ENCODE peak calls at places on chromosomes 3 and 15, in eight cellular contexts. One of them, this sample, is unnamed. For H3K4me1, the result is how much of the 10 kb centered on the place peaks cover.

GRCh38 chr15:52163321-52164190 is 27.6 kb downstream of the GNB5 start:
- DNase-seq in kidney: no peak
- DNase-seq in tibial artery: no peak
- DNase-seq in IMR-90: no peak
- DNase-seq in psoas muscle: no peak
- DNase-seq in CD8-positive, alpha-beta memory T cell: no peak
- DNase-seq in Peyer's patch: no peak
- DNase-seq in pancreas: no peak
- DNase-seq in this sample: no peak

GRCh38 chr15:89912674-89913396 is at the start of gene ARPIN:
- DNase-seq in kidney: peak
- DNase-seq in tibial artery: peak
- DNase-seq in IMR-90: peak
- DNase-seq in psoas muscle: peak
- DNase-seq in CD8-positive, alpha-beta memory T cell: no peak
- DNase-seq in Peyer's patch: no peak
- DNase-seq in pancreas: peak
- DNase-seq in this sample: peak

GRCh38 chr3:151012753-151013152 is 40.2 kb upstream of the CLRN1 start:
- DNase-seq in kidney: no peak
- DNase-seq in tibial artery: no peak
- DNase-seq in IMR-90: no peak
- DNase-seq in psoas muscle: no peak
- DNase-seq in CD8-positive, alpha-beta memory T cell: no peak
- DNase-seq in Peyer's patch: no peak
- DNase-seq in pancreas: no peak
- DNase-seq in this sample: no peak

GRCh38 chr3:36908647-36909180 is 36.1 kb downstream of the TRANK1 start:
- DNase-seq in kidney: no peak
- DNase-seq in tibial artery: no peak
- DNase-seq in IMR-90: no peak
- DNase-seq in psoas muscle: no peak
- DNase-seq in CD8-positive, alpha-beta memory T cell: no peak
- DNase-seq in Peyer's patch: no peak
- DNase-seq in pancreas: no peak
- DNase-seq in this sample: no peak

GRCh38 chr3:127518456-127519081 is 72.0 kb downstream of the TPRA1 start:
- DNase-seq in kidney: no peak
- DNase-seq in tibial artery: no peak
- DNase-seq in IMR-90: no peak
- DNase-seq in psoas muscle: no peak
- DNase-seq in CD8-positive, alpha-beta memory T cell: no peak
- DNase-seq in Peyer's patch: no peak
- DNase-seq in pancreas: no peak
- DNase-seq in this sample: no peak

GRCh38 chr3:1533763-1534162 is 440.9 kb downstream of the CNTN6 start:
- DNase-seq in kidney: no peak
- DNase-seq in tibial artery: no peak
- DNase-seq in IMR-90: no peak
- DNase-seq in psoas muscle: no peak
- DNase-seq in CD8-positive, alpha-beta memory T cell: no peak
- DNase-seq in Peyer's patch: no peak
- DNase-seq in pancreas: no peak
- DNase-seq in this sample: no peak

GRCh38 chr3:148269816-148270215 is 427.9 kb upstream of the AGTR1 start:
- DNase-seq in kidney: no peak
- DNase-seq in tibial artery: no peak
- DNase-seq in IMR-90: peak
- DNase-seq in psoas muscle: no peak
- DNase-seq in CD8-positive, alpha-beta memory T cell: no peak
- DNase-seq in Peyer's patch: no peak
- DNase-seq in pancreas: no peak
- DNase-seq in this sample: no peak

GRCh38 chr3:127853681-127854080 is 31.4 kb upstream of the MGLL start:
- DNase-seq in kidney: no peak
- DNase-seq in tibial artery: no peak
- DNase-seq in IMR-90: no peak
- DNase-seq in psoas muscle: no peak
- DNase-seq in CD8-positive, alpha-beta memory T cell: no peak
- DNase-seq in Peyer's patch: no peak
- DNase-seq in pancreas: peak
- DNase-seq in this sample: no peak

GRCh38 chr3:43621406-43621973 is 321 bp downstream of the ANO10 start:
- DNase-seq in kidney: no peak
- DNase-seq in tibial artery: no peak
- DNase-seq in IMR-90: no peak
- DNase-seq in psoas muscle: peak
- DNase-seq in CD8-positive, alpha-beta memory T cell: no peak
- DNase-seq in Peyer's patch: peak
- DNase-seq in pancreas: no peak
- DNase-seq in this sample: peak

GRCh38 chr3:5022187-5022965 is 43.1 kb downstream of the BHLHE40 start:
- DNase-seq in kidney: no peak
- DNase-seq in tibial artery: no peak
- DNase-seq in IMR-90: peak
- DNase-seq in psoas muscle: no peak
- DNase-seq in CD8-positive, alpha-beta memory T cell: no peak
- DNase-seq in Peyer's patch: no peak
- DNase-seq in pancreas: no peak
- DNase-seq in this sample: no peak

GRCh38 chr3:189941679-189942078 is 179.0 kb downstream of the P3H2 start:
- DNase-seq in kidney: no peak
- DNase-seq in tibial artery: no peak
- DNase-seq in IMR-90: peak
- DNase-seq in psoas muscle: no peak
- DNase-seq in CD8-positive, alpha-beta memory T cell: no peak
- DNase-seq in Peyer's patch: no peak
- DNase-seq in pancreas: peak
- DNase-seq in this sample: no peak

GRCh38 chr15:101641134-101641764 is 10.9 kb downstream of the TM2D3 start:
- DNase-seq in kidney: no peak
- DNase-seq in tibial artery: peak
- DNase-seq in IMR-90: peak
- DNase-seq in psoas muscle: peak
- DNase-seq in CD8-positive, alpha-beta memory T cell: peak
- DNase-seq in Peyer's patch: peak
- DNase-seq in pancreas: peak
- DNase-seq in this sample: peak

GRCh38 chr15:57375827-57376694 is at the start of gene CGNL1:
- DNase-seq in kidney: peak
- DNase-seq in tibial artery: peak
- DNase-seq in IMR-90: no peak
- DNase-seq in psoas muscle: peak
- DNase-seq in CD8-positive, alpha-beta memory T cell: no peak
- DNase-seq in Peyer's patch: no peak
- DNase-seq in pancreas: peak
- DNase-seq in this sample: peak

GRCh38 chr3:186218423-186218822 is 109.5 kb upstream of the ETV5 start:
- DNase-seq in kidney: no peak
- DNase-seq in tibial artery: no peak
- DNase-seq in IMR-90: no peak
- DNase-seq in psoas muscle: no peak
- DNase-seq in CD8-positive, alpha-beta memory T cell: no peak
- DNase-seq in Peyer's patch: no peak
- DNase-seq in pancreas: no peak
- DNase-seq in this sample: no peak

GRCh38 chr15:89083246-89083645 is 5.0 kb upstream of the ABHD2 start:
- DNase-seq in kidney: no peak
- DNase-seq in tibial artery: no peak
- DNase-seq in IMR-90: no peak
- DNase-seq in psoas muscle: no peak
- DNase-seq in CD8-positive, alpha-beta memory T cell: no peak
- DNase-seq in Peyer's patch: no peak
- DNase-seq in pancreas: no peak
- DNase-seq in this sample: no peak

GRCh38 chr15:78050851-78051250 is 26.7 kb downstream of the TBC1D2B start:
- DNase-seq in kidney: no peak
- DNase-seq in tibial artery: peak
- DNase-seq in IMR-90: no peak
- DNase-seq in psoas muscle: no peak
- DNase-seq in CD8-positive, alpha-beta memory T cell: no peak
- DNase-seq in Peyer's patch: no peak
- DNase-seq in pancreas: no peak
- DNase-seq in this sample: no peak

GRCh38 chr15:29268706-29269484 is 727 bp downstream of the NSMCE3 start:
- DNase-seq in kidney: peak
- DNase-seq in tibial artery: peak
- DNase-seq in IMR-90: peak
- DNase-seq in psoas muscle: peak
- DNase-seq in CD8-positive, alpha-beta memory T cell: peak
- DNase-seq in Peyer's patch: peak
- DNase-seq in pancreas: peak
- DNase-seq in this sample: peak

GRCh38 chr3:50122071-50122470 is 33.1 kb upstream of the SEMA3F start:
- DNase-seq in kidney: peak
- DNase-seq in tibial artery: no peak
- DNase-seq in IMR-90: no peak
- DNase-seq in psoas muscle: no peak
- DNase-seq in CD8-positive, alpha-beta memory T cell: no peak
- DNase-seq in Peyer's patch: no peak
- DNase-seq in pancreas: no peak
- DNase-seq in this sample: no peak

GRCh38 chr3:128991355-128991895 is 2.5 kb downstream of the CFAP92 start:
- DNase-seq in kidney: no peak
- DNase-seq in tibial artery: no peak
- DNase-seq in IMR-90: no peak
- DNase-seq in psoas muscle: no peak
- DNase-seq in CD8-positive, alpha-beta memory T cell: no peak
- DNase-seq in Peyer's patch: no peak
- DNase-seq in pancreas: no peak
- DNase-seq in this sample: no peak

GRCh38 chr15:74203914-74204431 is 1.4 kb upstream of the STRA6 start:
- DNase-seq in kidney: peak
- DNase-seq in tibial artery: peak
- DNase-seq in IMR-90: peak
- DNase-seq in psoas muscle: no peak
- DNase-seq in CD8-positive, alpha-beta memory T cell: no peak
- DNase-seq in Peyer's patch: no peak
- DNase-seq in pancreas: no peak
- DNase-seq in this sample: peak

GRCh38 chr3:163936557-163936956 is 1141.7 kb downstream of the SI start:
- DNase-seq in kidney: no peak
- DNase-seq in tibial artery: no peak
- DNase-seq in IMR-90: no peak
- DNase-seq in psoas muscle: no peak
- DNase-seq in CD8-positive, alpha-beta memory T cell: no peak
- DNase-seq in Peyer's patch: no peak
- DNase-seq in pancreas: no peak
- DNase-seq in this sample: no peak

GRCh38 chr3:163943664-163944063 is 1134.6 kb downstream of the SI start:
- DNase-seq in kidney: no peak
- DNase-seq in tibial artery: no peak
- DNase-seq in IMR-90: no peak
- DNase-seq in psoas muscle: no peak
- DNase-seq in CD8-positive, alpha-beta memory T cell: no peak
- DNase-seq in Peyer's patch: no peak
- DNase-seq in pancreas: no peak
- DNase-seq in this sample: no peak

GRCh38 chr3:163935411-163935810 is 1142.9 kb downstream of the SI start:
- DNase-seq in kidney: no peak
- DNase-seq in tibial artery: no peak
- DNase-seq in IMR-90: no peak
- DNase-seq in psoas muscle: no peak
- DNase-seq in CD8-positive, alpha-beta memory T cell: no peak
- DNase-seq in Peyer's patch: no peak
- DNase-seq in pancreas: no peak
- DNase-seq in this sample: no peak

GRCh38 chr3:163939926-163940325 is 1138.4 kb downstream of the SI start:
- DNase-seq in kidney: no peak
- DNase-seq in tibial artery: no peak
- DNase-seq in IMR-90: no peak
- DNase-seq in psoas muscle: no peak
- DNase-seq in CD8-positive, alpha-beta memory T cell: no peak
- DNase-seq in Peyer's patch: no peak
- DNase-seq in pancreas: no peak
- DNase-seq in this sample: no peak
- H3K4me1 ChIP-seq in kidney: under half
- H3K4me1 ChIP-seq in tibial artery: under half
- H3K4me1 ChIP-seq in IMR-90: under half
- H3K4me1 ChIP-seq in psoas muscle: under half
- H3K4me1 ChIP-seq in CD8-positive, alpha-beta memory T cell: under half
- H3K4me1 ChIP-seq in Peyer's patch: under half
- H3K4me1 ChIP-seq in pancreas: under half
- H3K4me1 ChIP-seq in this sample: under half

GRCh38 chr3:194930439-194931204 is 244.9 kb downstream of the FAM43A start:
- DNase-seq in kidney: peak
- DNase-seq in tibial artery: no peak
- DNase-seq in IMR-90: peak
- DNase-seq in psoas muscle: peak
- DNase-seq in CD8-positive, alpha-beta memory T cell: no peak
- DNase-seq in Peyer's patch: no peak
- DNase-seq in pancreas: peak
- DNase-seq in this sample: no peak
- H3K27ac ChIP-seq in kidney: peak
- H3K27ac ChIP-seq in tibial artery: peak
- H3K27ac ChIP-seq in IMR-90: peak
- H3K27ac ChIP-seq in psoas muscle: peak
- H3K27ac ChIP-seq in CD8-positive, alpha-beta memory T cell: no peak
- H3K27ac ChIP-seq in Peyer's patch: no peak
- H3K27ac ChIP-seq in pancreas: peak
- H3K27ac ChIP-seq in this sample: no peak

GRCh38 chr3:48437812-48438211 is 2.1 kb downstream of the CCDC51 start:
- DNase-seq in kidney: peak
- DNase-seq in tibial artery: no peak
- DNase-seq in IMR-90: no peak
- DNase-seq in psoas muscle: no peak
- DNase-seq in CD8-positive, alpha-beta memory T cell: peak
- DNase-seq in Peyer's patch: no peak
- DNase-seq in pancreas: no peak
- DNase-seq in this sample: no peak
- H3K4me1 ChIP-seq in kidney: under half
- H3K4me1 ChIP-seq in tibial artery: under half
- H3K4me1 ChIP-seq in IMR-90: under half
- H3K4me1 ChIP-seq in psoas muscle: under half
- H3K4me1 ChIP-seq in CD8-positive, alpha-beta memory T cell: under half
- H3K4me1 ChIP-seq in Peyer's patch: under half
- H3K4me1 ChIP-seq in pancreas: under half
- H3K4me1 ChIP-seq in this sample: under half

DNA sequence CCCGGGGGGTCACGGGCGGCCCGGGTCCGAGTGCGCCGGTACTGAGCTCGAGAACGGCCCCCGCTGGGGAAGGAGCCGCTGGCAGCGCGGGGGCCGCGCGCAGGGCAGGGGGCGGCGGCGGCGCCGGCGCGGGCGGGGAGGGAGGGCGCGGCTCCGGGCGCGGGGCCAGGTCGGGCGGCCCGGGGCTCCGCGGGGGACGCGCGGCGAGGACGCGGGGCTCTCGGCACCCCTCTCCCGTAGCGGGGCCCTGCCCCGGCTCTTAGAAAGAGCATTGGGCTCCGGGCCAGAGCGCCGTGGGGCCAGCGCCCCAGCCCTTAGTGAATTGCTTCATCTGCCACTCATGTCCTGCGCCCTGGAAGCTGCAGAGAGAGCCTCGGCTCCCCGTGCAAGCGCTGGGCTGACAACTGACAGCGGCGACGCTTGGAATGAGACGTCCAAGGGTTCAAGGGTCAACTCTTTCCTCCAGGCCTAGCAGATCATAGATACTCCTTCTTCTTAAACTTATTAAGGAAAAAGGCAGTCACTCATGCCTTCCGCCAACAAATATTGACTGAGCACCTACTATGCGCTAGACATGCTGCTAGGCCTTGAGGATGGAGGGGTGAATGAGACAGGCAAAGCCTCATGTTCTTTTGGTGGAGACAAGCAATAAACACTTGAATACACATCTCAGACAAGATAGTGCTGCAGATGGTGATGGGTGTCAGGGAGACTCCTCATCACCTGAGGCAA is 140.8 kb downstream of the SMAD6 start:
- DNase-seq in kidney: peak
- DNase-seq in tibial artery: peak
- DNase-seq in IMR-90: peak
- DNase-seq in psoas muscle: peak
- DNase-seq in CD8-positive, alpha-beta memory T cell: no peak
- DNase-seq in Peyer's patch: peak
- DNase-seq in pancreas: peak
- DNase-seq in this sample: peak
- H3K27ac ChIP-seq in kidney: peak
- H3K27ac ChIP-seq in tibial artery: peak
- H3K27ac ChIP-seq in IMR-90: peak
- H3K27ac ChIP-seq in psoas muscle: peak
- H3K27ac ChIP-seq in CD8-positive, alpha-beta memory T cell: no peak
- H3K27ac ChIP-seq in Peyer's patch: peak
- H3K27ac ChIP-seq in pancreas: peak
- H3K27ac ChIP-seq in this sample: peak